ENCODE peak calls at places on chromosomes 11 and 22, in seven cellular contexts. J, N, F, D, X, R and K are unnamed samples.

GRCh38 chr11:119624102-119624615 is 104.8 kb downstream of the NECTIN1 start:
- DNase-seq in D (no peak), N (no peak), X (no peak), R (no peak), F (no peak), J (no peak), K (no peak)

GRCh38 chr22:48838846-48839730 is 988.6 kb downstream of the BRD1 start:
- DNase-seq in F (no peak), X (no peak), J (no peak), R (no peak), N (no peak), D (no peak), K (no peak)

GRCh38 chr11:33936745-33937612 is 45.1 kb upstream of the LMO2 start:
- DNase-seq in R (peak), F (no peak), N (peak), X (no peak), J (no peak), D (no peak), K (no peak)

GRCh38 chr11:68840661-68841653 is 759 bp downstream of the CPT1A start:
- DNase-seq in D (no peak), R (peak), F (peak), X (no peak), J (peak), N (peak), K (peak)

GRCh38 chr11:501683-502287 is 5.3 kb downstream of the RNH1 start:
- DNase-seq in D (no peak), X (no peak), F (no peak), N (no peak), J (no peak), R (no peak), K (peak)

GRCh38 chr11:57496109-57496820 is 19.2 kb downstream of the SLC43A1 start:
- DNase-seq in N (no peak), F (no peak), J (no peak), D (no peak), X (no peak), R (no peak), K (no peak)

GRCh38 chr11:115776916-115777315 is 272.7 kb upstream of the CADM1 start:
- DNase-seq in X (no peak), D (no peak), R (no peak), J (no peak), F (no peak), N (no peak), K (no peak)

GRCh38 chr11:132632641-132633124 is 899.6 kb downstream of the OPCML start:
- DNase-seq in J (no peak), R (peak), X (no peak), D (no peak), F (no peak), N (no peak), K (peak)

GRCh38 chr11:293852-294661 is 5.1 kb downstream of the PGGHG start:
- DNase-seq in N (peak), R (no peak), F (no peak), J (no peak), D (no peak), X (no peak), K (no peak)

GRCh38 chr11:107493117-107493516 is 35.5 kb upstream of the CWF19L2 start:
- DNase-seq in D (no peak), N (no peak), R (no peak), X (no peak), J (no peak), F (no peak), K (no peak)

GRCh38 chr11:16357776-16358175 is 1.4 kb upstream of the SOX6 start:
- DNase-seq in R (no peak), J (no peak), D (no peak), X (no peak), F (no peak), N (no peak), K (no peak)

GRCh38 chr11:72072348-72072747 is 8.0 kb downstream of the NUMA1 start:
- DNase-seq in J (no peak), F (no peak), D (no peak), X (no peak), N (no peak), R (peak), K (no peak)

GRCh38 chr11:116847612-116848011 is 10.2 kb upstream of the APOA1 start:
- DNase-seq in R (no peak), X (no peak), D (no peak), F (no peak), N (no peak), J (no peak), K (no peak)

GRCh38 chr11:68282141-68282860 is 10.5 kb upstream of the C11orf24 start:
- DNase-seq in D (no peak), N (no peak), R (no peak), X (no peak), F (peak), J (peak), K (no peak)

GRCh38 chr11:62552931-62553838 is 6.6 kb upstream of the AHNAK start:
- DNase-seq in N (peak), X (peak), F (no peak), D (peak), R (peak), J (no peak), K (peak)

GRCh38 chr11:353315-353857 is 15.9 kb upstream of the B4GALNT4 start:
- DNase-seq in N (peak), R (peak), X (no peak), J (no peak), D (no peak), F (no peak), K (peak)

GRCh38 chr11:44987506-44987905 is 36.8 kb upstream of the TP53I11 start:
- DNase-seq in F (no peak), D (no peak), N (no peak), X (no peak), J (no peak), R (no peak), K (no peak)

GRCh38 chr11:3849297-3849874 is 6.1 kb upstream of the STIM1 start:
- DNase-seq in D (no peak), X (no peak), N (no peak), R (peak), F (peak), J (peak), K (no peak)

GRCh38 chr11:125071408-125071807 is 8.3 kb downstream of the SLC37A2 start:
- DNase-seq in N (peak), J (no peak), R (no peak), X (no peak), D (no peak), F (no peak), K (no peak)

GRCh38 chr22:22866381-22867111 is 21.1 kb upstream of the IGLL5 start:
- DNase-seq in X (no peak), R (no peak), J (no peak), N (no peak), D (no peak), F (no peak), K (no peak)

GRCh38 chr11:287821-288327 is 1.1 kb upstream of the PGGHG start:
- DNase-seq in J (no peak), F (no peak), X (peak), R (no peak), N (peak), D (no peak), K (no peak)

GRCh38 chr22:35430897-35431322 is 31.0 kb downstream of the MCM5 start:
- DNase-seq in N (peak), D (peak), X (peak), J (peak), R (peak), F (peak), K (peak)

GRCh38 chr22:40642316-40642715 is 5.8 kb upstream of the MRTFA start:
- DNase-seq in N (no peak), F (no peak), D (no peak), X (no peak), J (no peak), R (no peak), K (no peak)

GRCh38 chr11:14448229-14448628 is 51.4 kb downstream of the COPB1 start:
- DNase-seq in D (no peak), N (no peak), X (no peak), F (no peak), R (no peak), J (no peak), K (no peak)

GRCh38 chr11:2122222-2122906 is 16.8 kb downstream of the IGF2 start:
- DNase-seq in D (no peak), F (no peak), X (no peak), J (no peak), N (peak), R (peak), K (no peak)

GRCh38 chr11:104410336-104410735 is 246.4 kb upstream of the PDGFD start:
- DNase-seq in J (no peak), X (no peak), R (peak), F (no peak), D (no peak), N (no peak), K (no peak)

GRCh38 chr11:118252688-118253087 is 523 bp upstream of the MPZL3 start:
- DNase-seq in N (no peak), D (no peak), R (no peak), F (no peak), J (no peak), X (no peak), K (no peak)

GRCh38 chr11:20353829-20354434 is 9.6 kb upstream of the HTATIP2 start:
- DNase-seq in J (no peak), D (no peak), R (peak), F (no peak), X (peak), N (no peak), K (peak)

GRCh38 chr22:42696331-42696967 is 24.2 kb downstream of the A4GALT start:
- DNase-seq in D (no peak), X (no peak), J (no peak), N (no peak), F (no peak), R (no peak), K (no peak)

GRCh38 chr22:25139062-25139461 is 60.6 kb upstream of the CRYBB3 start:
- DNase-seq in J (no peak), F (no peak), R (peak), N (peak), D (no peak), X (no peak), K (no peak)